ENCODE peak calls at places on chromosomes 1 and 21, in four cellular contexts. P is psoas muscle, N is H7, Y is fibroblast of pulmonary artery. A is an unnamed sample.

GRCh38 chr1:171676823-171677222 is 24.3 kb upstream of the MYOC start:
- DNase-seq in P (no peak), N (no peak), Y (no peak), A (no peak)

GRCh38 chr1:18466676-18467075 is 14.1 kb upstream of the KLHDC7A start:
- DNase-seq in P (no peak), N (no peak), Y (no peak), A (no peak)

GRCh38 chr1:158506369-158506987 is 34.5 kb downstream of the OR10R2 start:
- DNase-seq in P (no peak), N (peak), Y (peak), A (peak)

GRCh38 chr1:17295292-17295691 is 12.7 kb upstream of the PADI4 start:
- DNase-seq in P (no peak), N (no peak), Y (no peak), A (no peak)

GRCh38 chr21:41501919-41502318 is 6.0 kb downstream of the TMPRSS2 start:
- DNase-seq in P (no peak), N (no peak), Y (no peak), A (no peak)

GRCh38 chr1:113153116-113153803 is 80.3 kb downstream of the LRIG2 start:
- DNase-seq in P (no peak), N (no peak), Y (peak), A (peak)

GRCh38 chr1:47578862-47579419 is 141.1 kb downstream of the FOXD2 start:
- DNase-seq in P (no peak), N (no peak), Y (no peak), A (no peak)

GRCh38 chr1:204358605-204359004 is 1.1 kb downstream of the PLEKHA6 start:
- DNase-seq in P (no peak), N (peak), Y (no peak), A (no peak)

GRCh38 chr21:17548262-17548661 is 35.4 kb downstream of the CXADR start:
- DNase-seq in P (no peak), N (no peak), Y (no peak), A (no peak)

GRCh38 chr1:109277434-109278204 is 5.3 kb downstream of the PSRC1 start:
- DNase-seq in P (peak), N (peak), Y (peak), A (peak)

GRCh38 chr1:47694011-47694890 is 256.4 kb downstream of the FOXD2 start:
- DNase-seq in P (no peak), N (peak), Y (no peak), A (no peak)

GRCh38 chr1:155856257-155856974 is 598 bp downstream of the GON4L start:
- DNase-seq in P (no peak), N (no peak), Y (no peak), A (no peak)

A was measured in cardiac fibroblast.